ENCODE peak calls at places on chromosomes 6 and 20, in eight cellular contexts. Z, F, S, M, B, E, Y and H are unnamed samples.

GRCh38 chr20:36399147-36399968 is 93.2 kb downstream of the DLGAP4 start:
- DNase-seq in Z (peak), B (peak), Y (no peak), F (no peak), M (no peak), E (peak), S (no peak), H (no peak)

GRCh38 chr20:6473197-6473596 is 294.3 kb upstream of the BMP2 start:
- DNase-seq in Y (no peak), Z (no peak), M (no peak), B (peak), E (no peak), F (no peak), S (no peak), H (no peak)

GRCh38 chr20:51880188-51880587 is 77.9 kb upstream of the SALL4 start:
- DNase-seq in M (no peak), S (no peak), F (no peak), E (no peak), Y (no peak), B (no peak), Z (no peak), H (no peak)

GRCh38 chr6:79710127-79710526 is 79.0 kb downstream of the SH3BGRL2 start:
- DNase-seq in E (no peak), M (no peak), F (no peak), Y (no peak), Z (no peak), S (no peak), B (no peak), H (no peak)

GRCh38 chr6:55578537-55579363 is at the start of gene HMGCLL1:
- DNase-seq in B (peak), Z (no peak), M (no peak), Y (peak), S (peak), E (peak), F (peak), H (peak)

GRCh38 chr20:54318892-54319291 is 111.0 kb downstream of the PFDN4 start:
- DNase-seq in F (no peak), B (no peak), Y (no peak), Z (no peak), E (no peak), S (no peak), M (no peak), H (no peak)

GRCh38 chr6:27811383-27811782 is 100.8 kb downstream of the OR2B2 start:
- DNase-seq in M (no peak), F (no peak), B (peak), S (no peak), Z (no peak), Y (no peak), E (no peak), H (no peak)

GRCh38 chr6:157479464-157480303 is 98.7 kb downstream of the ZDHHC14 start:
- DNase-seq in F (no peak), B (no peak), S (no peak), Y (no peak), M (no peak), Z (no peak), E (no peak), H (peak)

GRCh38 chr20:41249371-41249770 is 68.2 kb downstream of the ZHX3 start:
- DNase-seq in E (no peak), S (no peak), Z (no peak), B (peak), M (peak), F (peak), Y (no peak), H (no peak)

GRCh38 chr20:5491463-5491862 is 174.7 kb upstream of the PROKR2 start:
- DNase-seq in M (no peak), Z (no peak), S (no peak), Y (no peak), B (no peak), E (no peak), F (no peak), H (no peak)

GRCh38 chr6:115977220-115977619 is 83.5 kb downstream of the FRK start:
- DNase-seq in Y (no peak), Z (no peak), F (no peak), E (no peak), B (no peak), M (no peak), S (no peak), H (no peak)

GRCh38 chr6:53986721-53987526 is 124.3 kb upstream of the MLIP start:
- DNase-seq in B (no peak), M (no peak), Y (no peak), S (no peak), E (no peak), Z (no peak), F (no peak), H (no peak)

GRCh38 chr20:48722002-48722731 is 105.6 kb downstream of the PREX1 start:
- DNase-seq in E (no peak), Y (no peak), F (no peak), B (no peak), S (no peak), Z (peak), M (no peak), H (no peak)

GRCh38 chr6:132115714-132116366 is 164.7 kb upstream of the CCN2 start:
- DNase-seq in Z (no peak), S (no peak), M (no peak), F (no peak), B (peak), Y (no peak), E (no peak), H (no peak)

GRCh38 chr20:30376767-30377658 is 880.5 kb upstream of the DEFB115 start:
- DNase-seq in Z (peak), Y (peak), E (peak), S (peak), M (peak), F (peak), B (peak), H (peak)
- TF ChIP-seq CTCF in Z (no peak), Y (no peak), E (peak), S (no peak), M (peak), F (no peak), B (no peak), H (no peak)

GRCh38 chr6:160347259-160348208 is 644 bp upstream of the SLC22A3 start:
- DNase-seq in B (no peak), M (no peak), S (no peak), F (no peak), Z (no peak), E (peak), Y (no peak), H (no peak)
- TF ChIP-seq CTCF in B (no peak), M (no peak), S (no peak), F (no peak), Z (no peak), E (no peak), Y (no peak), H (no peak)

GRCh38 chr6:56727097-56727845 is 84.6 kb upstream of the DST start:
- DNase-seq in F (no peak), E (no peak), S (no peak), Z (no peak), Y (no peak), M (no peak), B (no peak), H (no peak)
- TF ChIP-seq CTCF in F (no peak), E (no peak), S (no peak), Z (no peak), Y (no peak), M (no peak), B (no peak), H (no peak)

DNA sequence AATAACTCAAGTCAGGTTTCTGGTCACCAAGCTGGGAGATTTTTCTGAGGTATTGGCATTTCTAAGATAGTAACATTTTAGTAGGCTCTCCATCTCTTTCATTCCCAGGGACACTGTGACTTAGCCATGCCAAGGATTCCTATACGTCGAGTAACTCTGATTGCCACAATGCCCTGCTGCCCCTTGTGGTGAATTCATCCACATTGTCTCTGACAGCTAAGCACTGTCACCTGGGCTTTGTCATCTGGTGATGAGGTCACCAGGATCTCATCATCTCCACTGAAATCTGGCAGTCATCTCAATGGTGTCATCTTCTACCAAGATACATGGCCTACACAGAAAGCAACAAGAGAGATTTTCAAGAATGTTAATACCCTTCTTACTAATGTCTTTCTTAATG is 246.6 kb downstream of the CD109 start:
- DNase-seq in M (peak), B (peak), S (no peak), F (no peak), Z (no peak), Y (no peak), E (no peak), H (no peak)
- TF ChIP-seq CTCF in M (no peak), B (peak), S (no peak), F (no peak), Z (no peak), Y (no peak), E (no peak), H (no peak)